ENCODE peak calls at places on chromosomes 11 and 22, in nine cellular contexts. D is PC-3, I is HCT116, E is OCI-LY7, T is kidney, A is cardiac muscle cell, L is tibial nerve, Q is astrocyte, O is endothelial cell. M is an unnamed sample.

GRCh38 chr22:28075260-28075981 is 156.4 kb upstream of the PITPNB start:
- DNase-seq in I (no peak), A (peak), D (peak), L (peak), T (no peak), Q (peak), O (no peak), E (no peak), M (no peak)

GRCh38 chr11:122741613-122742012 is 86.1 kb downstream of the UBASH3B start:
- DNase-seq in D (no peak), I (no peak), A (peak), Q (no peak), T (peak), E (no peak), O (no peak), L (peak), M (no peak)

GRCh38 chr11:112498701-112499100 is 238.0 kb upstream of the PLET1 start:
- DNase-seq in L (no peak), Q (no peak), T (no peak), O (no peak), E (no peak), D (peak), I (no peak), A (no peak), M (no peak)

GRCh38 chr11:16321148-16321547 is 35.2 kb downstream of the SOX6 start:
- DNase-seq in A (no peak), D (no peak), L (no peak), I (no peak), Q (peak), E (no peak), T (no peak), O (no peak), M (no peak)

GRCh38 chr11:126630893-126631292 is 275.4 kb downstream of the ST3GAL4 start:
- DNase-seq in A (no peak), Q (no peak), E (no peak), T (no peak), L (no peak), O (no peak), I (no peak), D (no peak), M (no peak)

GRCh38 chr11:20156876-20157613 is 3.2 kb downstream of the DBX1 start:
- DNase-seq in O (no peak), I (no peak), T (no peak), Q (no peak), E (no peak), L (no peak), D (no peak), A (no peak), M (peak)

GRCh38 chr11:121595717-121596156 is 143.0 kb upstream of the SORL1-AS1 start:
- DNase-seq in E (no peak), L (no peak), O (no peak), A (peak), D (peak), Q (peak), T (no peak), I (peak), M (no peak)

GRCh38 chr11:10451399-10452116 is 3.5 kb upstream of the AMPD3 start:
- DNase-seq in L (no peak), D (no peak), A (no peak), Q (no peak), T (no peak), E (peak), I (no peak), O (no peak), M (no peak)

GRCh38 chr11:119254239-119254638 is 48.1 kb downstream of the CBL start:
- DNase-seq in I (no peak), D (no peak), L (no peak), A (no peak), E (no peak), O (no peak), Q (no peak), T (no peak), M (no peak)

GRCh38 chr11:105449100-105449734 is 160.7 kb upstream of the GRIA4 start:
- DNase-seq in D (no peak), I (no peak), A (no peak), E (no peak), T (no peak), L (no peak), Q (no peak), O (no peak), M (no peak)

GRCh38 chr11:66459138-66459778 is 7.4 kb upstream of the PELI3 start:
- DNase-seq in O (no peak), Q (no peak), L (no peak), E (peak), I (no peak), T (no peak), A (no peak), D (no peak), M (no peak)

GRCh38 chr11:77200869-77201268 is 72.8 kb downstream of the MYO7A start:
- DNase-seq in Q (no peak), I (no peak), D (no peak), E (no peak), O (no peak), L (no peak), A (no peak), T (no peak), M (no peak)

GRCh38 chr11:36129955-36130354 is 159.3 kb downstream of the COMMD9 start:
- DNase-seq in E (no peak), A (no peak), L (no peak), Q (no peak), I (no peak), O (no peak), D (no peak), T (no peak), M (no peak)

GRCh38 chr11:111765320-111765983 is 737 bp downstream of the PPP2R1B start:
- DNase-seq in D (peak), A (no peak), E (peak), O (no peak), L (no peak), T (no peak), I (no peak), Q (no peak), M (no peak)

GRCh38 chr22:20524004-20524481 is 16.6 kb downstream of the MED15 start:
- DNase-seq in L (no peak), T (no peak), D (peak), E (peak), I (no peak), Q (no peak), A (no peak), O (no peak), M (peak)

GRCh38 chr11:36077886-36078685 is 134.2 kb downstream of the LDLRAD3 start:
- DNase-seq in O (no peak), A (no peak), Q (no peak), T (no peak), I (no peak), D (peak), L (no peak), E (no peak), M (no peak)

GRCh38 chr22:33051960-33052839 is 6.0 kb downstream of the SYN3 start:
- DNase-seq in I (no peak), A (no peak), Q (no peak), L (no peak), D (no peak), E (peak), O (no peak), T (no peak), M (no peak)

GRCh38 chr22:30832407-30832987 is 136.1 kb downstream of the MORC2 start:
- DNase-seq in D (no peak), I (no peak), T (no peak), E (no peak), Q (no peak), O (no peak), L (no peak), A (no peak), M (no peak)

GRCh38 chr22:23548501-23549197 is 31.4 kb downstream of the IGLL1 start:
- DNase-seq in L (no peak), T (no peak), D (no peak), A (no peak), E (no peak), I (no peak), Q (no peak), O (no peak), M (no peak)

GRCh38 chr22:40396882-40397281 is 26.5 kb downstream of the SGSM3 start:
- DNase-seq in T (peak), Q (peak), O (peak), L (no peak), E (no peak), A (peak), D (peak), I (no peak), M (no peak)

GRCh38 chr22:20566420-20567260 is 59.2 kb downstream of the MED15 start:
- DNase-seq in L (no peak), E (no peak), A (peak), D (peak), I (no peak), T (no peak), Q (peak), O (no peak), M (no peak)

GRCh38 chr22:47059076-47059475 is 296.6 kb downstream of the TBC1D22A start:
- DNase-seq in L (no peak), Q (no peak), D (no peak), A (no peak), O (no peak), I (no peak), E (peak), T (peak), M (no peak)

DNA sequence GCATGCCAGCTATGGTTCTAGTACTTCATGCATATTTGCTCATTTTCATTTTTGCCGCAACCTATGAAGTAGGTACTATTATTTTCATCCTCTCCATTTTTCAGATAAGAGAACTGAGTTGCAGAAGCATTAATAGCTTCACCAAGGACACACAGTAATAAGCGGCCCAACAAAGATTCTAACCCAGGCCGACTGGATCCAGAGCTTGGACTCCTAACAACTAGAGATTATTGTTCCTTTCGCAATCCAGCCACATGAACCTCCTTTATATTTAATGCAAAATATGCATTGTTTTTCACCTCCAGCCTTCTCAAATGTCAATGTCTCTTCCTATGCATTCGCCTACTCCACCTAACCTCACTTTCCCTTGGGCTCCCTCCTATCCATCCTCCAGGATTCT is 148.3 kb downstream of the CCDC34 start:
- DNase-seq in O (no peak), Q (no peak), T (no peak), D (no peak), L (no peak), E (no peak), A (peak), I (no peak), M (no peak)
- TF ChIP-seq CTCF in O (no peak), Q (no peak), T (no peak), D (no peak), L (no peak), E (no peak), A (no peak), I (no peak), M (no peak)

GRCh38 chr11:34984514-34984913 is 68.1 kb downstream of the PDHX start:
- DNase-seq in I (no peak), A (no peak), Q (no peak), D (no peak), O (no peak), E (no peak), L (no peak), T (no peak), M (no peak)
- TF ChIP-seq CTCF in I (no peak), A (no peak), Q (no peak), D (no peak), O (no peak), E (no peak), L (no peak), T (no peak), M (no peak)

DNA sequence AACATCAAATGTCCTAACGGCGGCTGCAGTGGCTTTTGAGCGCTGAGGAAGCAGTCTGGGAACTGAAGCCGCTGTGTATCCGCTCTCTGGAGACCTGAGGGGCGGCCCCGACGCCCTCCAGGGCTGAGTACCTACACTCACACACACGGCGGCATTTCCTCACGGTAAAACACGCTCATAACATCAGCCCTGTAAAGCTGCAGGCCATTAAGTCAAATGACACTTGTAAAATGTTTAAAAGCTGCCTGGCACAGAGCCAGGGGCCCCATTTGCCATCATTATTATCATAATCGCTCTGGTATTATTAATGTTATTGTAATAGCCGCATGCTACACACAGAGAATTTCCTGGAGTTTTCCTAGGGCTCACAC is 5.1 kb downstream of the CARS1 start:
- DNase-seq in O (no peak), I (no peak), Q (no peak), L (no peak), A (no peak), E (no peak), T (peak), D (no peak), M (no peak)
- TF ChIP-seq CTCF in O (no peak), I (no peak), Q (no peak), L (no peak), A (no peak), E (no peak), T (no peak), D (no peak), M (no peak)

GRCh38 chr22:45552580-45553332 is 50.1 kb downstream of the FBLN1 start:
- DNase-seq in T (peak), L (peak), O (peak), Q (peak), A (peak), I (no peak), E (no peak), D (no peak), M (no peak)
- TF ChIP-seq CTCF in T (no peak), L (no peak), O (no peak), Q (peak), A (peak), I (no peak), E (peak), D (no peak), M (no peak)

GRCh38 chr11:4891996-4892640 is 10.4 kb downstream of the OR51T1 start:
- DNase-seq in E (no peak), T (no peak), L (no peak), D (peak), Q (peak), O (no peak), I (no peak), A (peak), M (no peak)
- TF ChIP-seq CTCF in E (no peak), T (no peak), L (no peak), D (no peak), Q (peak), O (peak), I (peak), A (peak), M (no peak)

DNA sequence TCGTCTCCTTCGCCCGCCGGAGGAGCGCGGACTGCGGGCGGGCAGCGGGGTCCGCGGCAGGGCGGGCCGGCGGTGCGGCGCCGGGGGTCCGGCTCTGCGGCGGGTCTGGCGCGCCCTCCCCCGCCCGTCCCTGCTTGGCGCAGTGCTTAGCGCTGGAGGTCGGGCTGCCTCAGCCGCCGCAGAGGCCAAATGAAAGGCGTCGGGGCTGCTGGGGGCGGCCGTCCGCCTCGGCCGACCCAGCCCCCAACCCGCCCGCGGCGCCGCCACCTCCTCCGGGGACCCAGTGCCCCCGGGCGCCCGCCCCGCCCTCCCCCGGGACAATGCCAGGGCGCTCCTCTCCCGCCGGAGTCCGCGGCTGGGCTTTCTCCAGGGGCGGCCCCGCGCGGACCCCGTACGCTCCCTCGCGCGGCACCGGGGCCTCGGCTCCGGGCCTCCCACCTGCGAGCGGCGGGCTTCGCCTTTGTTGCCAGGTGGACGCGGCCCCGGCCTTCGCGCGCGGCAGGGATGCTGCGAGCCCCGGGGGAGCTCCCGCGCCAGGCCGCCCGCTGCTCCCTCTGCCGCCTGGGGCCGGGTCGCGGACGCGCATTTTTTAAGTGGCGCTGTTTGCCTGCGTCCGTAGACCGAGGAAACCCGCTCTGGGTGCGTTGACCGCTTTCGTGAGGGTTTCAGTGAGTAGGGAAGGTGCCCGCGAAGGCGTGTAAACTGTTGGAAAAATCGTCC is 575 bp downstream of the APLP2 start:
- DNase-seq in E (peak), O (peak), L (no peak), Q (no peak), I (no peak), A (peak), T (peak), D (peak), M (peak)
- TF ChIP-seq CTCF in E (peak), O (no peak), L (no peak), Q (no peak), I (no peak), A (peak), T (no peak), D (peak), M (peak)

GRCh38 chr11:60657880-60658279 is 41.5 kb upstream of the MS4A8 start:
- DNase-seq in Q (no peak), T (no peak), D (no peak), A (no peak), E (no peak), L (no peak), I (no peak), O (no peak), M (no peak)
- TF ChIP-seq CTCF in Q (no peak), T (no peak), D (no peak), A (no peak), E (no peak), L (no peak), I (no peak), O (no peak), M (no peak)

GRCh38 chr11:19073454-19074415 is 13.2 kb upstream of the MRGPRX2 start:
- DNase-seq in L (no peak), O (no peak), D (no peak), T (no peak), I (no peak), E (no peak), Q (no peak), A (no peak), M (no peak)

GRCh38 chr11:19075636-19076035 is 15.1 kb upstream of the MRGPRX2 start:
- DNase-seq in O (no peak), A (no peak), E (no peak), I (no peak), Q (no peak), T (no peak), D (no peak), L (no peak), M (no peak)

GRCh38 chr11:19077965-19078364 is 17.4 kb upstream of the MRGPRX2 start:
- DNase-seq in A (no peak), L (no peak), I (no peak), D (no peak), O (no peak), E (no peak), Q (no peak), T (no peak), M (no peak)

GRCh38 chr11:19079643-19080440 is 19.3 kb upstream of the MRGPRX2 start:
- DNase-seq in Q (peak), E (no peak), O (no peak), L (no peak), D (peak), T (no peak), A (peak), I (peak), M (no peak)

GRCh38 chr11:19076744-19077589 is 16.4 kb upstream of the MRGPRX2 start:
- DNase-seq in T (peak), L (no peak), D (peak), Q (no peak), E (peak), I (peak), A (peak), O (peak), M (peak)
- TF ChIP-seq CTCF in T (peak), L (peak), D (peak), Q (peak), E (peak), I (peak), A (peak), O (peak), M (peak)

DNA sequence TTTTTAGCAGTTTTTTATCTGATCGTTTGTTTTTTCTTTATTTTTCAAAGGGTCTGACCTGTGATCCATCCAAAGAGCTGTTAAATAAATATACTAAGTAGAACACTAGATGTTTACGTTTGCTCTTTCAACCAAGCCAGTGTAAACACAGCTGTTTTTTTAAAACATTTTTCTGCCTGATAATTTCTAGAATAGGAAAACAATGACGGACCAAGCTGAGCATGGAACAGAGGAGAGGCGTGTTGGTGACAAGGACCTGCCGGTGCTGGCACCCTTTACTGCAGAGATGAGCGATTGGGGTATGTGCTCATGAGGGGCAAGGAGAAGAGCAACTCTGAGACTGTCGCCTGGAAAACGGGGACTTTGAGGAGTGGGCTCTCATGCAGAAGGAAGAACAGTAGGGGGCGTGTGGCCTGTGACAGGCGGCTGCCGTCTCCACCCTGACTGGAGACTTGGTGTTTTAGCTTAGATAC is 28.6 kb upstream of the PANX2 start:
- DNase-seq in A (no peak), D (no peak), L (no peak), O (peak), Q (no peak), T (no peak), I (no peak), E (no peak), M (no peak)
- TF ChIP-seq CTCF in A (peak), D (peak), L (no peak), O (no peak), Q (no peak), T (no peak), I (no peak), E (peak), M (no peak)

M was measured in GM13976.